ENCODE peak calls at places on chromosome 2, in six cellular contexts. One of them, this sample, is unnamed.

GRCh38 chr2:120316528-120317179 is 29.3 kb upstream of the INHBB start:
- DNase-seq in PC-9: no peak
- DNase-seq in cardiac muscle cell: no peak
- DNase-seq in HFF-Myc: no peak
- DNase-seq in naive thymus-derived CD4-positive, alpha-beta T cell: no peak
- DNase-seq in Peyer's patch: no peak
- DNase-seq in this sample: no peak

GRCh38 chr2:15636972-15637785 is 45.5 kb downstream of the DDX1 start:
- DNase-seq in PC-9: peak
- DNase-seq in cardiac muscle cell: peak
- DNase-seq in HFF-Myc: peak
- DNase-seq in naive thymus-derived CD4-positive, alpha-beta T cell: peak
- DNase-seq in Peyer's patch: peak
- DNase-seq in this sample: peak

GRCh38 chr2:172545408-172546075 is 10.3 kb upstream of the PDK1 start:
- DNase-seq in PC-9: peak
- DNase-seq in cardiac muscle cell: no peak
- DNase-seq in HFF-Myc: no peak
- DNase-seq in naive thymus-derived CD4-positive, alpha-beta T cell: no peak
- DNase-seq in Peyer's patch: no peak
- DNase-seq in this sample: no peak

GRCh38 chr2:18548618-18549017 is 11.8 kb downstream of the RDH14 start:
- DNase-seq in PC-9: no peak
- DNase-seq in cardiac muscle cell: no peak
- DNase-seq in HFF-Myc: no peak
- DNase-seq in naive thymus-derived CD4-positive, alpha-beta T cell: no peak
- DNase-seq in Peyer's patch: no peak
- DNase-seq in this sample: no peak

GRCh38 chr2:134866498-134867099 is 28.2 kb downstream of the ACMSD start:
- DNase-seq in PC-9: no peak
- DNase-seq in cardiac muscle cell: no peak
- DNase-seq in HFF-Myc: no peak
- DNase-seq in naive thymus-derived CD4-positive, alpha-beta T cell: no peak
- DNase-seq in Peyer's patch: no peak
- DNase-seq in this sample: no peak

GRCh38 chr2:211486-212184 is 52.2 kb downstream of the SH3YL1 start:
- DNase-seq in PC-9: no peak
- DNase-seq in cardiac muscle cell: no peak
- DNase-seq in HFF-Myc: no peak
- DNase-seq in naive thymus-derived CD4-positive, alpha-beta T cell: no peak
- DNase-seq in Peyer's patch: no peak
- DNase-seq in this sample: no peak

GRCh38 chr2:31413876-31414550 is 529 bp downstream of the XDH start:
- DNase-seq in PC-9: no peak
- DNase-seq in cardiac muscle cell: no peak
- DNase-seq in HFF-Myc: no peak
- DNase-seq in naive thymus-derived CD4-positive, alpha-beta T cell: no peak
- DNase-seq in Peyer's patch: no peak
- DNase-seq in this sample: peak

GRCh38 chr2:190023860-190024259 is 38.7 kb downstream of the MSTN start:
- DNase-seq in PC-9: no peak
- DNase-seq in cardiac muscle cell: peak
- DNase-seq in HFF-Myc: peak
- DNase-seq in naive thymus-derived CD4-positive, alpha-beta T cell: peak
- DNase-seq in Peyer's patch: no peak
- DNase-seq in this sample: peak

GRCh38 chr2:113039158-113039557 is 13.5 kb downstream of the IL36B start:
- DNase-seq in PC-9: no peak
- DNase-seq in cardiac muscle cell: no peak
- DNase-seq in HFF-Myc: no peak
- DNase-seq in naive thymus-derived CD4-positive, alpha-beta T cell: no peak
- DNase-seq in Peyer's patch: no peak
- DNase-seq in this sample: no peak

GRCh38 chr2:86623549-86624547 is at the start of gene RNF103:
- DNase-seq in PC-9: peak
- DNase-seq in cardiac muscle cell: peak
- DNase-seq in HFF-Myc: peak
- DNase-seq in naive thymus-derived CD4-positive, alpha-beta T cell: peak
- DNase-seq in Peyer's patch: peak
- DNase-seq in this sample: peak

GRCh38 chr2:27702302-27702701 is 38.6 kb downstream of the SLC4A1AP start:
- DNase-seq in PC-9: no peak
- DNase-seq in cardiac muscle cell: no peak
- DNase-seq in HFF-Myc: no peak
- DNase-seq in naive thymus-derived CD4-positive, alpha-beta T cell: no peak
- DNase-seq in Peyer's patch: no peak
- DNase-seq in this sample: no peak

GRCh38 chr2:6368271-6368670 is 497.4 kb downstream of the CMPK2 start:
- DNase-seq in PC-9: no peak
- DNase-seq in cardiac muscle cell: no peak
- DNase-seq in HFF-Myc: no peak
- DNase-seq in naive thymus-derived CD4-positive, alpha-beta T cell: no peak
- DNase-seq in Peyer's patch: no peak
- DNase-seq in this sample: no peak

GRCh38 chr2:119177838-119178190 is 19.3 kb upstream of the C1QL2 start:
- DNase-seq in PC-9: no peak
- DNase-seq in cardiac muscle cell: no peak
- DNase-seq in HFF-Myc: no peak
- DNase-seq in naive thymus-derived CD4-positive, alpha-beta T cell: no peak
- DNase-seq in Peyer's patch: no peak
- DNase-seq in this sample: no peak

GRCh38 chr2:237132799-237133198 is 47.1 kb downstream of the COPS8 start:
- DNase-seq in PC-9: no peak
- DNase-seq in cardiac muscle cell: no peak
- DNase-seq in HFF-Myc: no peak
- DNase-seq in naive thymus-derived CD4-positive, alpha-beta T cell: no peak
- DNase-seq in Peyer's patch: no peak
- DNase-seq in this sample: no peak

GRCh38 chr2:64311191-64311910 is 142.6 kb upstream of the LGALSL start:
- DNase-seq in PC-9: no peak
- DNase-seq in cardiac muscle cell: no peak
- DNase-seq in HFF-Myc: no peak
- DNase-seq in naive thymus-derived CD4-positive, alpha-beta T cell: no peak
- DNase-seq in Peyer's patch: no peak
- DNase-seq in this sample: no peak

GRCh38 chr2:210456571-210456970 is 20.0 kb downstream of the LANCL1 start:
- DNase-seq in PC-9: no peak
- DNase-seq in cardiac muscle cell: no peak
- DNase-seq in HFF-Myc: no peak
- DNase-seq in naive thymus-derived CD4-positive, alpha-beta T cell: no peak
- DNase-seq in Peyer's patch: no peak
- DNase-seq in this sample: no peak

GRCh38 chr2:60957643-60958042 is 59.9 kb upstream of the PEX13 start:
- DNase-seq in PC-9: no peak
- DNase-seq in cardiac muscle cell: no peak
- DNase-seq in HFF-Myc: no peak
- DNase-seq in naive thymus-derived CD4-positive, alpha-beta T cell: no peak
- DNase-seq in Peyer's patch: no peak
- DNase-seq in this sample: no peak

GRCh38 chr2:27494284-27494943 is 586 bp downstream of the FNDC4 start:
- DNase-seq in PC-9: peak
- DNase-seq in cardiac muscle cell: peak
- DNase-seq in HFF-Myc: no peak
- DNase-seq in naive thymus-derived CD4-positive, alpha-beta T cell: no peak
- DNase-seq in Peyer's patch: no peak
- DNase-seq in this sample: no peak

GRCh38 chr2:28981016-28981441 is at the start of gene TOGARAM2:
- DNase-seq in PC-9: no peak
- DNase-seq in cardiac muscle cell: no peak
- DNase-seq in HFF-Myc: no peak
- DNase-seq in naive thymus-derived CD4-positive, alpha-beta T cell: no peak
- DNase-seq in Peyer's patch: no peak
- DNase-seq in this sample: no peak

DNA sequence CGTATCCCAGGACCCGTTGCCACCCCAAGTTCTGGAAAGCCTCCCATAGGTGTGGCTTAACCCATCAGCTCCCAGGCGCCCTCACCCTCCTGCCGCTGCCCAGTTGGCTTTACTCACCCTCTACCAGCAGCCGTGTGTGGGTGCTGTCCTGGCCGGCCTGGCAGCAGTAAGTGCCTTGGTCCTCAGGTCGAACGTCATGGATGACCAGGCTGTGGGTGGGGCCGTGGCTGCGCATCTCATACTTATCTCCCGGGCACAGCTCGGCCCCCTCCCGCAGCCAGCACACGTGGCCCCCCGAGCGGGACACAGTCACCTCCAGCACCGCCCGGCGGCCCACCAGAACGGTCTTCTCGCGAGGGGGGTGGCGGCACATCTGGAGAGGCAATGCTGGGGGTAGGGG is 7.6 kb downstream of the TMEM198 start:
- DNase-seq in PC-9: no peak
- DNase-seq in cardiac muscle cell: no peak
- DNase-seq in HFF-Myc: no peak
- DNase-seq in naive thymus-derived CD4-positive, alpha-beta T cell: no peak
- DNase-seq in Peyer's patch: no peak
- DNase-seq in this sample: no peak
- H3K4me3 ChIP-seq in PC-9: no peak
- H3K4me3 ChIP-seq in cardiac muscle cell: no peak
- H3K4me3 ChIP-seq in HFF-Myc: peak
- H3K4me3 ChIP-seq in naive thymus-derived CD4-positive, alpha-beta T cell: no peak
- H3K4me3 ChIP-seq in Peyer's patch: no peak
- H3K4me3 ChIP-seq in this sample: no peak

GRCh38 chr2:191265311-191266170 is 20.3 kb downstream of the MYO1B start:
- DNase-seq in PC-9: no peak
- DNase-seq in cardiac muscle cell: no peak
- DNase-seq in HFF-Myc: no peak
- DNase-seq in naive thymus-derived CD4-positive, alpha-beta T cell: no peak
- DNase-seq in Peyer's patch: no peak
- DNase-seq in this sample: no peak
- H3K4me3 ChIP-seq in PC-9: no peak
- H3K4me3 ChIP-seq in cardiac muscle cell: no peak
- H3K4me3 ChIP-seq in HFF-Myc: no peak
- H3K4me3 ChIP-seq in naive thymus-derived CD4-positive, alpha-beta T cell: no peak
- H3K4me3 ChIP-seq in Peyer's patch: no peak
- H3K4me3 ChIP-seq in this sample: no peak

GRCh38 chr2:53820038-53820437 is 33.2 kb downstream of the ERLEC1 start:
- DNase-seq in PC-9: no peak
- DNase-seq in cardiac muscle cell: no peak
- DNase-seq in HFF-Myc: no peak
- DNase-seq in naive thymus-derived CD4-positive, alpha-beta T cell: no peak
- DNase-seq in Peyer's patch: no peak
- DNase-seq in this sample: no peak
- H3K4me3 ChIP-seq in PC-9: no peak
- H3K4me3 ChIP-seq in cardiac muscle cell: no peak
- H3K4me3 ChIP-seq in HFF-Myc: no peak
- H3K4me3 ChIP-seq in naive thymus-derived CD4-positive, alpha-beta T cell: no peak
- H3K4me3 ChIP-seq in Peyer's patch: no peak
- H3K4me3 ChIP-seq in this sample: no peak

DNA sequence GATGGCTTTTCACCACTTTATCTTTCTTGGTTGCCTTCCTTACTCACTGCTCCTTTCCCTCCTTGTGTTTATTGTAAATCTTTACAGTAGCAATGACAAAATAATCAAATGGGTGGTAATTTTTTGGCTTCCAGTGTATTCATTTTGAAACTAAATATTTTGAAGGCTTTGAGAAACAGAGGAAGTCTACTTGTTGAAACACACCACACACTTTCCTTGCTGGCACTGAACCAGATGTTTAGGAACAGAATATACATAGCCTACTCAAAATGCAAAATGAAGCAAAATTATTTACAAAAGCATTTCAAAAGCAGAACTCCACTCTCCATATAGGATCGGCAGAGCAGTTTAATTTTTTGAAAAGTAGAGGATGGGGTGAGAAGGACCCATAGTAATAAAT is 189.8 kb downstream of the LTBP1 start:
- DNase-seq in PC-9: no peak
- DNase-seq in cardiac muscle cell: no peak
- DNase-seq in HFF-Myc: no peak
- DNase-seq in naive thymus-derived CD4-positive, alpha-beta T cell: no peak
- DNase-seq in Peyer's patch: no peak
- DNase-seq in this sample: no peak
- H3K4me3 ChIP-seq in PC-9: no peak
- H3K4me3 ChIP-seq in cardiac muscle cell: no peak
- H3K4me3 ChIP-seq in HFF-Myc: peak
- H3K4me3 ChIP-seq in naive thymus-derived CD4-positive, alpha-beta T cell: no peak
- H3K4me3 ChIP-seq in Peyer's patch: no peak
- H3K4me3 ChIP-seq in this sample: no peak

DNA sequence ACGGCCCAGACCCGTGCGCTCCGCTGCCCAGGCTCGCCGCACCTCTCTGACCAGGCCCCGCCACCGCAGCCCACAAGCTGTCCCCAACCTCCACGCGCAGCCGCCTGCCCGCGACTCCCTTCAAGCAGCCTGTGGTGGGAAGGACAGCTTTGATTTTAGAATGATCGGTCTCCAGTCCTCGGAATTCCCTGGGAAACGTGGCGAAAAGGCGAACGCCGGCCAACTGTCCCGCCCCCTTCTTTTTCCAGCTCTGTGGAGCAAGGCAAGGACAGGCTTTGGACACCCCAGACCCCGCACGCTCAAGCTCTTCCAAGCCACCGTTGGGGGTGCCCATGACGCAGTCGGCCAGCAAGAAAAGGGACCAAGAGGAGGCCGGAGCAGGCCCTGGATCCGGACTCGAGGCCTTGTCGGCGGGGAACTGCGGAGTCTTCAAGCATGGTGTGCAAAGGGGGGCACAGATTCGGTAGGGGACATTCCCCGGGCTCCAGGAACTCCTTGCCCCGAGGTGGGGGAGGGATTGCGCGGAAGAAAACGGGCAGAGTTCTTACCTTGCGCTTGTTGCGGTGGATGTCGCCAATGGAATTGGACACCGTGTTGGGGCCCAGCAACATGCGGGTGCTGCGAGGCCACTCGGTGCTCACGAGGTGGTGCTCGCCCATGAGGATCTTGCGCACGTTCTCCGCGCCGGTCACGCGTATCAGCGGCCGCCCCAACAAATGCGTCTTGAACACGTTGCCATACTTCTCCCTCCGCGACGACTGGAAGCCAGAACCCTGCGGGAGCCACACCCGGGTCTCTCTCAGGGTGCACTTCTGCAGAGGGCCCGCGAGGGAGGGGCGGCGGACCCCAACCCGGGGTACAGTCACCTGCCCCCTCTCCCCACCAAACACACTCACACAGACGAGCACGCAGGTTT is 4.0 kb downstream of the CYP26B1 start:
- DNase-seq in PC-9: no peak
- DNase-seq in cardiac muscle cell: peak
- DNase-seq in HFF-Myc: no peak
- DNase-seq in naive thymus-derived CD4-positive, alpha-beta T cell: no peak
- DNase-seq in Peyer's patch: peak
- DNase-seq in this sample: no peak
- H3K4me3 ChIP-seq in PC-9: no peak
- H3K4me3 ChIP-seq in cardiac muscle cell: peak
- H3K4me3 ChIP-seq in HFF-Myc: no peak
- H3K4me3 ChIP-seq in naive thymus-derived CD4-positive, alpha-beta T cell: no peak
- H3K4me3 ChIP-seq in Peyer's patch: peak
- H3K4me3 ChIP-seq in this sample: peak